ENCODE peak calls at places on chromosomes 1 and 21, in eight cellular contexts. D is ascending aorta, Z is cardiac muscle cell, P is pancreas, W is IMR-90, E is keratinocyte, M is kidney, A is MM.1S. K is an unnamed sample.
A peak's percentile ranks its signal among the peaks of the same experiment; 100 is the strongest.

GRCh38 chr1:12184008-12184681 is 17.4 kb downstream of the TNFRSF1B start:
- DNase-seq in D (peak; percentile 64), Z (peak; percentile 69), P (peak; percentile 60), W (peak; percentile 85), E (no peak), M (peak; percentile 96), A (no peak), K (no peak)

GRCh38 chr1:161324020-161324419 is 9.8 kb downstream of the SDHC start:
- DNase-seq in D (no peak), Z (no peak), P (no peak), W (no peak), E (no peak), M (no peak), A (no peak), K (peak; percentile 16)

GRCh38 chr1:101300916-101301315 is 64.1 kb downstream of the S1PR1 start:
- DNase-seq in D (no peak), Z (no peak), P (no peak), W (no peak), E (no peak), M (no peak), A (no peak), K (no peak)

GRCh38 chr21:26849428-26850115 is 4.4 kb upstream of the ADAMTS1 start:
- DNase-seq in D (no peak), Z (peak; percentile 76), P (no peak), W (peak; percentile 80), E (no peak), M (no peak), A (peak; percentile 62), K (no peak)

GRCh38 chr21:36709868-36710728 is 11.2 kb downstream of the SIM2 start:
- DNase-seq in D (no peak), Z (no peak), P (no peak), W (no peak), E (no peak), M (no peak), A (no peak), K (no peak)

GRCh38 chr1:71638081-71638766 is 557.4 kb upstream of the ZRANB2 start:
- DNase-seq in D (no peak), Z (no peak), P (no peak), W (peak; percentile 88), E (no peak), M (no peak), A (no peak), K (no peak)

GRCh38 chr1:113027008-113027407 is 46.0 kb upstream of the LRIG2 start:
- DNase-seq in D (no peak), Z (peak; percentile 47), P (no peak), W (no peak), E (no peak), M (no peak), A (no peak), K (no peak)

GRCh38 chr1:30706528-30706927 is 16.9 kb downstream of the MATN1 start:
- DNase-seq in D (no peak), Z (peak; percentile 66), P (peak; percentile 78), W (peak; percentile 29), E (no peak), M (peak; percentile 84), A (no peak), K (no peak)

GRCh38 chr1:25066253-25066652 is 136.2 kb upstream of the RUNX3 start:
- DNase-seq in D (no peak), Z (peak; percentile 41), P (no peak), W (no peak), E (no peak), M (peak; percentile 65), A (no peak), K (no peak)

GRCh38 chr1:99771522-99771921 is 5.1 kb upstream of the FRRS1 start:
- DNase-seq in D (no peak), Z (no peak), P (no peak), W (no peak), E (no peak), M (no peak), A (no peak), K (no peak)

GRCh38 chr1:116919802-116920201 is 10.1 kb downstream of the PTGFRN start:
- DNase-seq in D (no peak), Z (peak; percentile 56), P (peak; percentile 76), W (no peak), E (no peak), M (no peak), A (no peak), K (no peak)

GRCh38 chr1:41484881-41485280 is 398 bp upstream of the EDN2 start:
- DNase-seq in D (no peak), Z (no peak), P (no peak), W (no peak), E (no peak), M (peak; percentile 67), A (no peak), K (no peak)

GRCh38 chr1:41486053-41486891 is 1.8 kb upstream of the EDN2 start:
- DNase-seq in D (no peak), Z (no peak), P (peak; percentile 60), W (peak; percentile 59), E (no peak), M (peak; percentile 81), A (no peak), K (no peak)

GRCh38 chr1:41483960-41484844 is at the start of gene EDN2:
- DNase-seq in D (no peak), Z (peak; percentile 54), P (peak; percentile 96), W (no peak), E (no peak), M (peak; percentile 95), A (no peak), K (no peak)

GRCh38 chr1:41486892-41487728 is 2.6 kb upstream of the EDN2 start:
- DNase-seq in D (no peak), Z (peak; percentile 55), P (peak; percentile 52), W (peak; percentile 59), E (no peak), M (peak; percentile 66), A (no peak), K (no peak)

DNA sequence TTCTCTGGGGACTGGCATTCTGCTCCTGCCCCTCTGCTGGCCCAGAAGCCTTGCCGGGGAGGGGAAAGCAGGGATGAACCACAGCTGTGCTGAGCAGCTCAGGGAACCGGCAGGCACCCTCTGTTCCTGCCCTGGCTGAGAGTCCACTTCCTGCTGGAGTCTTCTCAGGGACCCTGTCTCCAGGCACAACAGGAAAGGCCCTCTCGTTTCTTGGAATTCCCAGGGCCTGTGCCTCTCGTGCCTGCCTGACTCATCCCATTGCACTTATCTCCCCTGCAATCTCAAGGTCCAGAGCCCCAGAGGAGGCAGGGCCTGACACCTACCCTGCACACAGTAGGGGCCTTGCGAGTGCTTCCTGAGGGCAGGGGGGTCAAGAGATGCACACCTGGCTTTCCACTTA is 1.1 kb upstream of the EDN2 start:
- DNase-seq in D (no peak), Z (no peak), P (peak; percentile 37), W (peak; percentile 79), E (no peak), M (peak; percentile 66), A (no peak), K (no peak)
- H3K4me1 ChIP-seq in D (peaks cover 3% of the 10 kb centered on the region), Z (peaks cover 55% of the 10 kb centered on the region), P (peaks cover 33% of the 10 kb centered on the region), W (peaks cover 39% of the 10 kb centered on the region), E (peaks cover 37% of the 10 kb centered on the region), M (peaks cover 23% of the 10 kb centered on the region), A (peaks cover 15% of the 10 kb centered on the region), K (no peaks in the 10 kb centered on the region)

GRCh38 chr1:59545830-59546229 is 248.9 kb downstream of the FGGY start:
- DNase-seq in D (no peak), Z (no peak), P (no peak), W (no peak), E (no peak), M (no peak), A (no peak), K (no peak)
- H3K27ac ChIP-seq in D (no peak overlapping the region), Z (no peak overlapping the region), P (peak overlapping the region; percentile 86), W (no peak overlapping the region), E (no peak overlapping the region), M (no peak overlapping the region), A (no peak overlapping the region), K (no peak overlapping the region)

GRCh38 chr1:56534252-56534651 is 45.1 kb downstream of the PLPP3 start:
- DNase-seq in D (no peak), Z (no peak), P (no peak), W (no peak), E (no peak), M (no peak), A (no peak), K (no peak)

GRCh38 chr1:56533197-56533596 is 46.2 kb downstream of the PLPP3 start:
- DNase-seq in D (no peak), Z (no peak), P (no peak), W (no peak), E (no peak), M (no peak), A (no peak), K (no peak)

GRCh38 chr1:56533621-56534020 is 45.7 kb downstream of the PLPP3 start:
- DNase-seq in D (no peak), Z (no peak), P (no peak), W (no peak), E (peak; percentile 56), M (no peak), A (no peak), K (no peak)

GRCh38 chr1:56531624-56532358 is 47.6 kb downstream of the PLPP3 start:
- DNase-seq in D (no peak), Z (no peak), P (no peak), W (no peak), E (no peak), M (no peak), A (no peak), K (no peak)

DNA sequence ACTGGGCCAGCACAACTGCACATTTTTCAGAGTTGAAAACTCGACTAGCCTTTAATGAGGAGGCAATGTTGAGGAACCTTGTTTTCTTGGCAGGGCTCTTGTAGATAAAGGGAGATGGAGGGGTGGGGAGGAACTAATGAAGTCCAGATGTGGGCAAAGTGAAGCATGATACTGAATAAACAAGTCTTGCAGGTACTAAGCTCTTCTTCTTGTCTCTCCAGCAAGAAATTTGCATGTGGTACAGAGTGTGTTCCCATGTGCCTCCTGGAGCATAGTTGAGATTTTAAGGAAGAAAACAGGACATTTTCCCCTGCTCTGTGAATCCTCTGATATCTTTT is 47.0 kb downstream of the PLPP3 start:
- DNase-seq in D (no peak), Z (no peak), P (no peak), W (peak; percentile 43), E (no peak), M (no peak), A (no peak), K (no peak)
- H3K4me1 ChIP-seq in D (no peaks in the 10 kb centered on the region), Z (peaks cover 46% of the 10 kb centered on the region), P (peaks cover 22% of the 10 kb centered on the region), W (peaks cover 8% of the 10 kb centered on the region), E (peaks cover 11% of the 10 kb centered on the region), M (peaks cover 50% of the 10 kb centered on the region), A (peaks cover 13% of the 10 kb centered on the region), K (no peaks in the 10 kb centered on the region)

GRCh38 chr1:6507037-6507428 is 15.6 kb upstream of the PLEKHG5 start:
- DNase-seq in D (no peak), Z (no peak), P (no peak), W (no peak), E (no peak), M (peak; percentile 55), A (no peak), K (no peak)

GRCh38 chr1:6506210-6507036 is 15.0 kb upstream of the PLEKHG5 start:
- DNase-seq in D (no peak), Z (no peak), P (peak; percentile 37), W (no peak), E (no peak), M (peak; percentile 66), A (no peak), K (no peak)

GRCh38 chr1:6505367-6506209 is 14.1 kb upstream of the PLEKHG5 start:
- DNase-seq in D (no peak), Z (no peak), P (no peak), W (no peak), E (no peak), M (peak; percentile 65), A (no peak), K (no peak)

GRCh38 chr1:6503884-6504602 is 12.6 kb upstream of the PLEKHG5 start:
- DNase-seq in D (no peak), Z (no peak), P (peak; percentile 50), W (no peak), E (no peak), M (peak; percentile 57), A (no peak), K (no peak)

GRCh38 chr1:6504887-6505286 is 13.4 kb upstream of the PLEKHG5 start:
- DNase-seq in D (no peak), Z (no peak), P (no peak), W (no peak), E (no peak), M (peak; percentile 61), A (no peak), K (no peak)
- H3K27ac ChIP-seq in D (no peak overlapping the region), Z (no peak overlapping the region), P (no peak overlapping the region), W (no peak overlapping the region), E (no peak overlapping the region), M (no peak overlapping the region), A (no peak overlapping the region), K (no peak overlapping the region)